ENCODE peak calls at places on chromosome 16, in seven cellular contexts. One of them, this sample, is unnamed.

GRCh38 chr16:106623-107324 is 28.7 kb downstream of the MPG start:
- DNase-seq in ovary: peak; percentile 49
- DNase-seq in thoracic aorta: no peak
- DNase-seq in MM.1S: peak; percentile 70
- DNase-seq in IMR-90: peak; percentile 84
- DNase-seq in lung: peak; percentile 59
- DNase-seq in Peyer's patch: peak; percentile 46
- DNase-seq in this sample: peak; percentile 59

GRCh38 chr16:66175580-66175979 is 190.9 kb upstream of the CDH5 start:
- DNase-seq in Peyer's patch: no peak
- DNase-seq in ovary: no peak
- DNase-seq in lung: no peak
- DNase-seq in MM.1S: no peak
- DNase-seq in IMR-90: no peak
- DNase-seq in thoracic aorta: no peak
- DNase-seq in this sample: no peak

GRCh38 chr16:11768850-11769249 is 26.2 kb upstream of the TXNDC11 start:
- DNase-seq in MM.1S: peak; percentile 12
- DNase-seq in thoracic aorta: no peak
- DNase-seq in IMR-90: no peak
- DNase-seq in lung: no peak
- DNase-seq in Peyer's patch: no peak
- DNase-seq in ovary: no peak
- DNase-seq in this sample: no peak

GRCh38 chr16:6889106-6889505 is 443.5 kb upstream of the RBFOX1 start:
- DNase-seq in lung: no peak
- DNase-seq in MM.1S: no peak
- DNase-seq in Peyer's patch: no peak
- DNase-seq in ovary: no peak
- DNase-seq in thoracic aorta: no peak
- DNase-seq in IMR-90: no peak
- DNase-seq in this sample: no peak

GRCh38 chr16:80029706-80030481 is 429.4 kb upstream of the MAF start:
- DNase-seq in IMR-90: no peak
- DNase-seq in lung: no peak
- DNase-seq in Peyer's patch: no peak
- DNase-seq in MM.1S: no peak
- DNase-seq in ovary: no peak
- DNase-seq in thoracic aorta: no peak
- DNase-seq in this sample: no peak

GRCh38 chr16:80273635-80274538 is 266.9 kb upstream of the DYNLRB2 start:
- DNase-seq in lung: no peak
- DNase-seq in Peyer's patch: no peak
- DNase-seq in MM.1S: no peak
- DNase-seq in thoracic aorta: no peak
- DNase-seq in ovary: no peak
- DNase-seq in IMR-90: peak; percentile 75
- DNase-seq in this sample: no peak

GRCh38 chr16:79901522-79901921 is 301.0 kb upstream of the MAF start:
- DNase-seq in thoracic aorta: no peak
- DNase-seq in IMR-90: no peak
- DNase-seq in Peyer's patch: no peak
- DNase-seq in MM.1S: no peak
- DNase-seq in lung: no peak
- DNase-seq in ovary: no peak
- DNase-seq in this sample: no peak

GRCh38 chr16:79887541-79888540 is 287.3 kb upstream of the MAF start:
- DNase-seq in thoracic aorta: no peak
- DNase-seq in IMR-90: no peak
- DNase-seq in ovary: no peak
- DNase-seq in Peyer's patch: no peak
- DNase-seq in MM.1S: no peak
- DNase-seq in lung: no peak
- DNase-seq in this sample: no peak

GRCh38 chr16:4015275-4015990 is 100.8 kb downstream of the ADCY9 start:
- DNase-seq in Peyer's patch: no peak
- DNase-seq in lung: no peak
- DNase-seq in MM.1S: no peak
- DNase-seq in ovary: no peak
- DNase-seq in IMR-90: no peak
- DNase-seq in thoracic aorta: no peak
- DNase-seq in this sample: no peak

GRCh38 chr16:27239026-27239425 is 29.5 kb downstream of the NSMCE1 start:
- DNase-seq in lung: no peak
- DNase-seq in ovary: no peak
- DNase-seq in thoracic aorta: no peak
- DNase-seq in IMR-90: no peak
- DNase-seq in MM.1S: no peak
- DNase-seq in Peyer's patch: no peak
- DNase-seq in this sample: no peak

GRCh38 chr16:27241658-27242057 is 26.9 kb downstream of the NSMCE1 start:
- DNase-seq in Peyer's patch: no peak
- DNase-seq in ovary: no peak
- DNase-seq in IMR-90: peak; percentile 29
- DNase-seq in lung: no peak
- DNase-seq in thoracic aorta: no peak
- DNase-seq in MM.1S: no peak
- DNase-seq in this sample: no peak

GRCh38 chr16:27240948-27241531 is 27.5 kb downstream of the NSMCE1 start:
- DNase-seq in Peyer's patch: no peak
- DNase-seq in MM.1S: no peak
- DNase-seq in IMR-90: peak; percentile 80
- DNase-seq in ovary: no peak
- DNase-seq in thoracic aorta: no peak
- DNase-seq in lung: no peak
- DNase-seq in this sample: peak; percentile 69

GRCh38 chr16:27238591-27238990 is 30.0 kb downstream of the NSMCE1 start:
- DNase-seq in ovary: no peak
- DNase-seq in lung: no peak
- DNase-seq in thoracic aorta: no peak
- DNase-seq in IMR-90: no peak
- DNase-seq in MM.1S: no peak
- DNase-seq in Peyer's patch: no peak
- DNase-seq in this sample: peak; percentile 40

DNA sequence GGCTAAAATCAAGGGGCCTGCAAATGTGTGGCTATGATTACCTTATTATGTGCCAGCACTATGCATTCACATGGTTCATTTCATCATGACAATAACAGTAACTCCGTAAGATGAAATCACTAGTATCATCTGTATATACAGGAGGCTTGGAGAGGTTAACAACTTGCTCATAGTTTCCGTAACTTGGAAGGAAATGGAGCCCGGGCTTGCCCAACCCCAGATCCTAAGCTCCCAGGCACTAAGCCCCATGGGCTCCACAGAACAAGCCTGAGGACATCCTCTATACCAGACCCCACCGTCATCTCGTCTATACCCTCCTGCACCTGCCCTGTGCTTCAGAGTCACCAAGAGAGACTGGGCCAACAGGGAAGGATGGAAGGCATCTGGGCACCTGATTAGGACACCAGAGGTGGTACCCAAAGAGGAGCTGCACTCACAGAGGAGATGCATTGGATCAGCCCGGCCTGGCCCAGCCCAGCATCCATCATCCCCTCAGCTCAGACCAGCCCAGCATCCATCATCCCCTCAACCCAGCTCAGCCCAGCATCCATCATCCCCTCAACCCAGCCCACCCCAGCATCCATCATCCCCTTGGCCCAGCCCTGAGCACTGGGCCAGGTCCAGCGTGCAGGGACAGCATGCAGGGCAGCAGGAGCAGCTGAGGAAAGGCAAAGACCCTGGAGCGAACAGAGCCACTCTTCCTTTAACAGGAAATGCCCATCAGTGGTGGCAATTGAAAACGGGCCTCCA is 28.5 kb downstream of the NSMCE1 start:
- DNase-seq in lung: no peak
- DNase-seq in Peyer's patch: no peak
- DNase-seq in ovary: no peak
- DNase-seq in MM.1S: no peak
- DNase-seq in IMR-90: peak; percentile 44
- DNase-seq in thoracic aorta: no peak
- DNase-seq in this sample: no peak
- H3K4me1 ChIP-seq in lung: peaks cover 53% of the 10 kb centered on the region
- H3K4me1 ChIP-seq in Peyer's patch: peaks cover 14% of the 10 kb centered on the region
- H3K4me1 ChIP-seq in ovary: peaks cover 32% of the 10 kb centered on the region
- H3K4me1 ChIP-seq in MM.1S: peaks cover 5% of the 10 kb centered on the region
- H3K4me1 ChIP-seq in IMR-90: peaks cover 47% of the 10 kb centered on the region
- H3K4me1 ChIP-seq in thoracic aorta: peaks cover 57% of the 10 kb centered on the region
- H3K4me1 ChIP-seq in this sample: peaks cover 69% of the 10 kb centered on the region

GRCh38 chr16:73056911-73057310 is 9.0 kb upstream of the ZFHX3 start:
- DNase-seq in lung: no peak
- DNase-seq in Peyer's patch: no peak
- DNase-seq in IMR-90: no peak
- DNase-seq in MM.1S: no peak
- DNase-seq in ovary: no peak
- DNase-seq in thoracic aorta: no peak
- DNase-seq in this sample: no peak

GRCh38 chr16:73056383-73056782 is 8.5 kb upstream of the ZFHX3 start:
- DNase-seq in Peyer's patch: no peak
- DNase-seq in IMR-90: no peak
- DNase-seq in thoracic aorta: no peak
- DNase-seq in lung: no peak
- DNase-seq in MM.1S: no peak
- DNase-seq in ovary: no peak
- DNase-seq in this sample: no peak

GRCh38 chr16:73058616-73059409 is 10.9 kb upstream of the ZFHX3 start:
- DNase-seq in lung: no peak
- DNase-seq in Peyer's patch: no peak
- DNase-seq in ovary: peak; percentile 38
- DNase-seq in MM.1S: peak; percentile 15
- DNase-seq in IMR-90: peak; percentile 43
- DNase-seq in thoracic aorta: no peak
- DNase-seq in this sample: peak; percentile 25

GRCh38 chr16:73058221-73058615 is 10.3 kb upstream of the ZFHX3 start:
- DNase-seq in thoracic aorta: no peak
- DNase-seq in MM.1S: peak; percentile 49
- DNase-seq in IMR-90: no peak
- DNase-seq in lung: no peak
- DNase-seq in Peyer's patch: no peak
- DNase-seq in ovary: peak; percentile 40
- DNase-seq in this sample: peak; percentile 21

GRCh38 chr16:73057369-73058210 is 9.7 kb upstream of the ZFHX3 start:
- DNase-seq in Peyer's patch: no peak
- DNase-seq in thoracic aorta: no peak
- DNase-seq in IMR-90: no peak
- DNase-seq in lung: no peak
- DNase-seq in ovary: peak; percentile 47
- DNase-seq in MM.1S: peak; percentile 28
- DNase-seq in this sample: no peak
- TF ChIP-seq CTCF in Peyer's patch: no peak
- TF ChIP-seq CTCF in thoracic aorta: no peak
- TF ChIP-seq CTCF in IMR-90: peak; percentile 21
- TF ChIP-seq CTCF in lung: no peak
- TF ChIP-seq CTCF in ovary: peak; percentile 18
- TF ChIP-seq CTCF in MM.1S: no peak
- TF ChIP-seq CTCF in this sample: no peak

DNA sequence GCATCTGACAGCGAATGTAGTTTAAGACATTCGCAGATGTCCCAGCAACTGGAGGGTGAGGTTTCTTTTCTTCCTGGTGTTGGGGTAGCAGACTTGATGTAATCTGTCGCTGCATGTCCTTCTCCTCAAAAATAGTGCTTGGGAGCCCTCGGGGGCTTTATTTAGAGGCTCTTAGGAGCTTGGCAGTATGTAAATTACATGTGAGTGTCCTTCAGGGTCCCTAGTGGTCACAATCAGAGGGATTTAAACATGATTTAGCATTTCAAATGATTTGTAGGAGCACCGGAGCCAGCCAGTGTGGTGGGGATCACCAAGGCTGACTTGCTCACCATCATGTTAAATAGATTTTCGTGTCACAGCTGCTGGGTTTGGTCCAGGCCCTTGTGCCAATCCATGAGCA is 8.8 kb upstream of the SALL1 start:
- DNase-seq in Peyer's patch: no peak
- DNase-seq in IMR-90: no peak
- DNase-seq in thoracic aorta: no peak
- DNase-seq in MM.1S: no peak
- DNase-seq in ovary: no peak
- DNase-seq in lung: no peak
- DNase-seq in this sample: no peak
- H3K27me3 ChIP-seq in Peyer's patch: no peaks in the 10 kb centered on the region
- H3K27me3 ChIP-seq in IMR-90: peaks cover 2% of the 10 kb centered on the region
- H3K27me3 ChIP-seq in thoracic aorta: no peaks in the 10 kb centered on the region
- H3K27me3 ChIP-seq in MM.1S: no peaks in the 10 kb centered on the region
- H3K27me3 ChIP-seq in ovary: no peaks in the 10 kb centered on the region
- H3K27me3 ChIP-seq in lung: peaks cover 28% of the 10 kb centered on the region
- H3K27me3 ChIP-seq in this sample: peaks cover 54% of the 10 kb centered on the region

DNA sequence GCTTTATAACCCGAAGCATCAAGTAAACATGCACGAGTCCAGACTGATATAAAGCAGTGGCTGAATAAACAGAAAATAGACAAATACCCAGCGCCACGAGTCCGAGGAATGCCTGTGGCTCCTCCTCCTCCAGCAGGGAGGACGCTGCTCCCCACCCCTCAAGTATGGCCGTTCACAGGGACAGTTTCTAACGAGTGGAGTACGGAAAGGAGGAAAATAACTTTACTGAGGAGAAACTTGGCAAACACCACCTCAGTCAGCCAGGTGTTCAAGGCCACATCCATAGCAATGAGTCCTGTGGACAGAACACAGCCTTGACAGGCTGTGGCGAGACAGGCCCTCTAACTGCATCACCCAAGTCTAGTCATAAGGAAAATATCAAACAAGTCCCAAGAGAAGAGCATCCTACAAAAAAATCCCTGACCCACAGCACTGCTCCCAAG is 9.2 kb downstream of the ZDHHC7 start:
- DNase-seq in Peyer's patch: no peak
- DNase-seq in IMR-90: no peak
- DNase-seq in thoracic aorta: no peak
- DNase-seq in ovary: peak; percentile 28
- DNase-seq in MM.1S: no peak
- DNase-seq in lung: no peak
- DNase-seq in this sample: no peak
- H3K4me1 ChIP-seq in Peyer's patch: peaks cover 2% of the 10 kb centered on the region
- H3K4me1 ChIP-seq in IMR-90: peaks cover 51% of the 10 kb centered on the region
- H3K4me1 ChIP-seq in thoracic aorta: peaks cover 95% of the 10 kb centered on the region
- H3K4me1 ChIP-seq in ovary: peaks cover 32% of the 10 kb centered on the region
- H3K4me1 ChIP-seq in MM.1S: no peaks in the 10 kb centered on the region
- H3K4me1 ChIP-seq in lung: peaks cover 32% of the 10 kb centered on the region
- H3K4me1 ChIP-seq in this sample: peaks cover 93% of the 10 kb centered on the region

DNA sequence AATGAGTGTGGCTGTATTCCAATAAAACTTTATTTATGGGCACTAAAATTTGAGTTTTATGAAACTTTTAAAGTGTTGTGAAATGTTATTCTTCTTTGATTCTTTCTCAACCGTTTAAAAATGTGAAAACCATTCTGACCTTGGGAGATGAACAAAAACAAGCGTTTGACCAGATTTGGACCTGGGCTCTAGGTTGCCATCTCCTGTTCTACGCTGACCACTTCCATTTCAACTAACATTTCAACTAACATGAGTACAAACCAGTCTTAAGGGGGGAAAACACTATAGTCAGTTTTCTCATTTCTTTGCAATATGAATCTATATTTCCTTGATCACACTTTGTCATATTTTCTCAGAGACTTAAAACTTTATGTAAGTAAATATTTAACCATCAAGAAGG is 118.4 kb upstream of the IRX5 start:
- DNase-seq in IMR-90: no peak
- DNase-seq in Peyer's patch: no peak
- DNase-seq in lung: no peak
- DNase-seq in ovary: no peak
- DNase-seq in thoracic aorta: no peak
- DNase-seq in MM.1S: no peak
- DNase-seq in this sample: no peak
- TF ChIP-seq CTCF in IMR-90: no peak
- TF ChIP-seq CTCF in Peyer's patch: no peak
- TF ChIP-seq CTCF in lung: no peak
- TF ChIP-seq CTCF in ovary: no peak
- TF ChIP-seq CTCF in thoracic aorta: no peak
- TF ChIP-seq CTCF in MM.1S: no peak
- TF ChIP-seq CTCF in this sample: peak; percentile 27